ENCODE peak calls at places on chromosomes 7 and 10, in five cellular contexts. T is H1, S is K562, L is HepG2, I is GM12878. V is an unnamed sample.

GRCh38 chr7:37536706-37537105 is 88.0 kb upstream of the ELMO1 start:
- DNase-seq in T (no peak), S (no peak), L (no peak), I (no peak), V (no peak)

GRCh38 chr7:119397156-119397555 is 875.8 kb upstream of the KCND2 start:
- DNase-seq in T (no peak), S (no peak), L (no peak), I (no peak), V (no peak)

GRCh38 chr7:132576723-132577089 is 436 bp upstream of the PLXNA4 start:
- DNase-seq in T (no peak), S (no peak), L (no peak), I (no peak), V (peak)

GRCh38 chr10:52644678-52645434 is 127.7 kb downstream of the MBL2 start:
- DNase-seq in T (peak), S (peak), L (peak), I (no peak), V (peak)

GRCh38 chr7:134515569-134516468 is 11.5 kb upstream of the AKR1B10 start:
- DNase-seq in T (peak), S (no peak), L (no peak), I (no peak), V (no peak)

GRCh38 chr10:25753776-25754175 is 180.3 kb upstream of the MYO3A start:
- DNase-seq in T (no peak), S (no peak), L (no peak), I (no peak), V (no peak)

GRCh38 chr10:124709862-124710261 is 34.3 kb downstream of the FAM53B start:
- DNase-seq in T (no peak), S (no peak), L (no peak), I (no peak), V (no peak)

GRCh38 chr10:14749051-14749809 is 25.5 kb downstream of the FAM107B start:
- DNase-seq in T (no peak), S (no peak), L (peak), I (no peak), V (no peak)

GRCh38 chr10:124597677-124598165 is 136.1 kb downstream of the LHPP start:
- DNase-seq in T (no peak), S (no peak), L (no peak), I (no peak), V (no peak)

DNA sequence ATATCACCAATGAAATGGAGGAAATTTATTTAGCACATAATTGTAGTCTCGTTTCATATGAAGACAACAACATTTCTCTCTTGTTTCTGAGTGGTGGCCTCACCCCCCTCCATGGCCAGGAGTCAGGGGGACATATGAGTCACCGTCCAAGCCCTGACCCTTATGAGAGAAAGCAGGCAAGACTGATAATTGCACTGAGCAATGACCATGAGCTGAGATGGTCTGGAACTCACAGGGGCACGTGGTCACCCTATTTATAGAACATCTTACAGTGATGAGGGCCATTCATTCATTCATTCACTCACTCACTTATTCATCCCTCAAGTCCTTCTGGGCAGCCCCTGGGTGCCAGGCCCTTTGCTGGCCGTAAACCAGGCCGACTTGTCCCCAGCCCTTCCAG is 102.9 kb downstream of the PTPRE start:
- DNase-seq in T (no peak), S (no peak), L (no peak), I (no peak), V (no peak)
- TF ChIP-seq ATF2 in T (no peak), S (no peak), L (no peak), I (no peak), V (no peak)

GRCh38 chr7:19116121-19117080 is 1.0 kb downstream of the TWIST1 start:
- DNase-seq in T (peak), S (no peak), L (no peak), I (no peak), V (peak)

GRCh38 chr7:19117081-19117869 is at the start of gene TWIST1:
- DNase-seq in T (peak), S (peak), L (no peak), I (no peak), V (peak)

GRCh38 chr7:19118896-19119301 is 1.5 kb upstream of the TWIST1 start:
- DNase-seq in T (peak), S (no peak), L (no peak), I (no peak), V (peak)

GRCh38 chr7:19119372-19119771 is 1.9 kb upstream of the TWIST1 start:
- DNase-seq in T (no peak), S (no peak), L (no peak), I (no peak), V (no peak)

GRCh38 chr7:19117870-19118608 is 603 bp upstream of the TWIST1 start:
- DNase-seq in T (peak), S (no peak), L (no peak), I (no peak), V (peak)
- TF ChIP-seq ATF2 in T (no peak), S (no peak), L (no peak), I (no peak), V (no peak)

GRCh38 chr7:121395494-121395960 is 581 bp downstream of the FAM3C start:
- DNase-seq in T (no peak), S (no peak), L (peak), I (no peak), V (peak)
- TF ChIP-seq ATF2 in T (no peak), S (no peak), L (no peak), I (no peak), V (no peak)

GRCh38 chr7:29319719-29320521 is 125.3 kb downstream of the CHN2 start:
- DNase-seq in T (no peak), S (no peak), L (no peak), I (peak), V (no peak)
- TF ChIP-seq ATF2 in T (no peak), S (no peak), L (no peak), I (no peak), V (no peak)

GRCh38 chr7:129370812-129371211 is 63.4 kb upstream of the STRIP2 start:
- DNase-seq in T (no peak), S (no peak), L (no peak), I (no peak), V (no peak)

GRCh38 chr7:129376778-129377700 is 57.2 kb upstream of the STRIP2 start:
- DNase-seq in T (no peak), S (no peak), L (no peak), I (no peak), V (no peak)

GRCh38 chr7:129373651-129374428 is 60.4 kb upstream of the STRIP2 start:
- DNase-seq in T (no peak), S (no peak), L (no peak), I (no peak), V (no peak)

GRCh38 chr7:129375221-129375938 is 58.9 kb upstream of the STRIP2 start:
- DNase-seq in T (no peak), S (no peak), L (no peak), I (no peak), V (peak)

GRCh38 chr7:129376076-129376777 is 58.0 kb upstream of the STRIP2 start:
- DNase-seq in T (no peak), S (peak), L (peak), I (no peak), V (peak)
- TF ChIP-seq ATF2 in T (no peak), S (no peak), L (no peak), I (no peak), V (no peak)

GRCh38 chr7:12030116-12030515 is 181.0 kb upstream of the TMEM106B start:
- DNase-seq in T (no peak), S (no peak), L (no peak), I (no peak), V (no peak)

GRCh38 chr7:12028508-12028907 is 182.6 kb upstream of the TMEM106B start:
- DNase-seq in T (no peak), S (no peak), L (no peak), I (no peak), V (no peak)

GRCh38 chr7:12031186-12031585 is 179.9 kb upstream of the TMEM106B start:
- DNase-seq in T (no peak), S (no peak), L (no peak), I (no peak), V (no peak)

GRCh38 chr7:12032146-12032545 is 178.9 kb upstream of the TMEM106B start:
- DNase-seq in T (no peak), S (no peak), L (no peak), I (no peak), V (no peak)

DNA sequence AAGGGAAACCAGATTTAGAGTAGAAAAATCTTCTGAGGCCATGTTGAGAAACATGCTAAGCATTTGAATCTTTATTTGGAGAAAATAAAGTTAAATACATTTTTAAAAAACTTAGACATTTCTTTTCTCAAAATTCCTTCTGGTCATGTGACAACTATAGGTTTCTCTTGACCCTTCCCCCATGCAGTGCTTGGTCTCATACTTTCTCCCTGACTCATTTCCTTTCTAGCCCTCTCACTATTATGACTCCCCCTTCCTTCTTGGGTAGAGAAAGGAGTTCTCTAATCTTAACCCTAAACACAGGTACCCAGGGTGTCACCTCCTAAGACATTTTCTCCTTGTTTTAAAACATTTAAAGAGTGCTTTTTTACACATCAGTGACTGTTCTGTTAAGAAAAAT is 179.5 kb upstream of the TMEM106B start:
- DNase-seq in T (no peak), S (no peak), L (no peak), I (no peak), V (no peak)
- TF ChIP-seq ATF2 in T (no peak), S (no peak), L (no peak), I (no peak), V (no peak)

DNA sequence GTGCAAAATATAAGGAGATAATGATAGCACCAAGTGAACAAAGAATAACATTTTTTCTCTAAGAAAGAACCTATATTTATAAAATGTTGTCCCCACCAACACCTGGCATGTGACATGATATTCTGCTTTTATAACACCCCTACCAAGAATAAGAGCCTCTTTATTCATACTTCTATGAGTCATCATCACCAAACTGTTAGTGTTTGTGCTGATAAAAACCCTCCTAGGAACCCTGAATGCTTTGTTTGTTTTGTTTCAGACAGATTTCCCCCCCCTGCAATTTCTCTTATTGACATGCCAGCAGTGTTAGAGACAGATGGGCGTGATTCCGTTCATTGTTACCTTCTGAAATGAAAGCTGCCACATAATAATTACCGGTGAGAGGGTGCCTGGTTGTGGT is 651.2 kb downstream of the SORCS1 start:
- DNase-seq in T (no peak), S (no peak), L (peak), I (no peak), V (no peak)
- TF ChIP-seq ATF2 in T (no peak), S (no peak), L (no peak), I (no peak), V (no peak)

GRCh38 chr10:131982185-131982756 is 548 bp upstream of the BNIP3 start:
- DNase-seq in T (no peak), S (peak), L (no peak), I (no peak), V (no peak)

GRCh38 chr10:131979821-131980270 is 1.9 kb downstream of the BNIP3 start:
- DNase-seq in T (no peak), S (peak), L (peak), I (no peak), V (no peak)

GRCh38 chr10:131981429-131982184 is at the start of gene BNIP3:
- DNase-seq in T (peak), S (peak), L (peak), I (peak), V (peak)

GRCh38 chr10:131980321-131980720 is 1.4 kb downstream of the BNIP3 start:
- DNase-seq in T (no peak), S (no peak), L (no peak), I (no peak), V (no peak)

DNA sequence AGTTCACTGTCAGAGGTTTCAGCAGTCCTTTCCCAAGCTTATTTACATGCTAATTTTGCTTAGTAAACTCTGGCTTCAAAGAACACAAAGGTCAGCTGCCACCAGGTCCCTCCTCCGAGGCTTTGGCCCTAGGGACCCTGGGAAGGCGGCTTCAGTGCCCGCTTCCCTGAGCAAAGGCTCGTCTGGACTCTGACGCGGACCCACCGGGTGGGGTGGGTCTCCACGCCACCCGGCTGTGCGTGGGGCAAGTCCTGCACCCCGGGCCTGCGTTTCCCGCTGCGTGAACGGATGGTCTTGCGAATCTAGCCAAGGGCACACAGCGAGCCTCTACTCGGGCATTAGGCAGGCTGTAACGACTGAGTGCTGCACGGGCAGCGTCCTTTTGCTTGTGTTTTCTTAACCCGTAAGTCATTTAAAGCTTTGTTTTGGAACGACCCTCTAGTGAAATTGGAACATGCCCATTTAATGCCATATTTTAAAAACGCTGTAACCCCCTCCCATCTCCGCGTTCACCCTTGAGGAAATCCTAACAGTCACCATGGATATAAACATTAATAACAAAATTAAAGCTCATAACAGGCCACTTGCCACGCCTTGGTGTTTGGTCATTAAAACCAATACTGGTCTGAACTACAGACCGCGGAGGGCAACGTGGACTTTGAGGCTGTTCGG is 830 bp downstream of the BNIP3 start:
- DNase-seq in T (peak), S (no peak), L (peak), I (no peak), V (peak)
- TF ChIP-seq ATF2 in T (no peak), S (no peak), L (no peak), I (no peak), V (no peak)

GRCh38 chr7:149635561-149636329 is 137.6 kb downstream of the ZNF467 start:
- DNase-seq in T (peak), S (no peak), L (peak), I (no peak), V (peak)
- TF ChIP-seq ATF2 in T (no peak), S (no peak), L (no peak), I (no peak), V (no peak)

DNA sequence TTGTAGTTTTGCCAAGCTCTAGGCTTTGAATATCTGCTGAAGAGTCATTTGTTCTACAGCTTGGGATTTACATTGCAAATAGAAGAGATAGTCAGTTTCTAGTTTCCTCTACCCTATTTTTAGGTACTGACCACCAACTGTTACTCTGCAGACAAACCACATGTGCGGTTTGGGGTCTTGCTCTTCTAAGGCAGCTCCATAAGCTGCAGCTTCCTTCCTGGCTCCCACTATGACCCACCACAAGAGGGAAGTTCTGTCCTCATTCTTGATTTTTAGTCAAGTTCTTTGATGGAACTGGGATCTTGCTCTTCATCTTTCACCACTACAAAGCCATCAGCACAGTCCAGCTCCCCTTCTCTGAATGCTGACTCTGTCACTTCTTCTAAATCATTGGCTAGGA is 337.7 kb upstream of the KIAA1217 start:
- DNase-seq in T (no peak), S (no peak), L (no peak), I (no peak), V (no peak)
- TF ChIP-seq ATF2 in T (no peak), S (no peak), L (no peak), I (no peak), V (no peak)